ENCODE peak calls at places on chromosomes 4 and X, in six cellular contexts. U is AG09319; I is CD8-positive, alpha-beta T cell; Z is neural crest cell; D is glutamatergic neuron; L is fibroblast of mammary gland. C is an unnamed sample.

GRCh38 chr4:122152699-122153328 is 683 bp downstream of the BLTP1 start:
- DNase-seq in U (no peak), I (peak), Z (peak), D (peak), L (peak), C (peak)

GRCh38 chr4:128688025-128688721 is 121.3 kb upstream of the JADE1 start:
- DNase-seq in U (no peak), I (no peak), Z (no peak), D (no peak), L (no peak), C (no peak)

GRCh38 chrX:9327086-9327746 is 137.6 kb upstream of the TBL1X start:
- DNase-seq in U (no peak), I (no peak), Z (no peak), D (no peak), L (no peak), C (no peak)

GRCh38 chr4:7297374-7297773 is 105.0 kb downstream of the SORCS2 start:
- DNase-seq in U (no peak), I (no peak), Z (no peak), D (no peak), L (no peak), C (no peak)

GRCh38 chrX:105975382-105975781 is 63.1 kb downstream of the SERPINA7 start:
- DNase-seq in U (no peak), I (no peak), Z (no peak), D (no peak), L (peak), C (no peak)

GRCh38 chr4:8364848-8365350 is 75.6 kb downstream of the ACOX3 start:
- DNase-seq in U (no peak), I (no peak), Z (no peak), D (peak), L (no peak), C (no peak)

GRCh38 chr4:48939785-48940184 is 33.2 kb upstream of the OCIAD2 start:
- DNase-seq in U (no peak), I (no peak), Z (no peak), D (no peak), L (peak), C (no peak)

GRCh38 chr4:98929341-98930267 is 671 bp upstream of the EIF4E start:
- DNase-seq in U (peak), I (peak), Z (no peak), D (peak), L (peak), C (peak)

GRCh38 chr4:94472056-94472826 is 20.5 kb downstream of the PDLIM5 start:
- DNase-seq in U (no peak), I (no peak), Z (no peak), D (no peak), L (peak), C (no peak)

GRCh38 chr4:76954489-76954888 is 4.9 kb downstream of the SEPTIN11 start:
- DNase-seq in U (no peak), I (no peak), Z (no peak), D (no peak), L (no peak), C (no peak)

GRCh38 chr4:78369691-78370090 is 181.9 kb upstream of the ANXA3 start:
- DNase-seq in U (no peak), I (no peak), Z (no peak), D (no peak), L (peak), C (no peak)

GRCh38 chrX:101659601-101660063 is at the start of gene ARMCX2:
- DNase-seq in U (peak), I (no peak), Z (peak), D (peak), L (peak), C (peak)

GRCh38 chrX:116873678-116874077 is 410.9 kb upstream of the CT83 start:
- DNase-seq in U (peak), I (no peak), Z (no peak), D (no peak), L (peak), C (no peak)

GRCh38 chrX:149910178-149910695 is 19.1 kb upstream of the HSFX4 start:
- DNase-seq in U (no peak), I (no peak), Z (no peak), D (no peak), L (no peak), C (no peak)

GRCh38 chr4:15778191-15778741 is at the start of gene CD38:
- DNase-seq in U (no peak), I (no peak), Z (peak), D (peak), L (no peak), C (peak)

GRCh38 chrX:43881410-43882293 is 598 bp downstream of the MAOB start:
- DNase-seq in U (no peak), I (no peak), Z (no peak), D (no peak), L (peak), C (no peak)

GRCh38 chr4:13547563-13548041 is 3.3 kb upstream of the NKX3-2 start:
- DNase-seq in U (no peak), I (no peak), Z (no peak), D (no peak), L (no peak), C (peak)

GRCh38 chr4:3286335-3287175 is 6.3 kb upstream of the RGS12 start:
- DNase-seq in U (no peak), I (no peak), Z (no peak), D (no peak), L (no peak), C (no peak)

GRCh38 chrX:85108165-85108564 is 104.5 kb downstream of the APOOL start:
- DNase-seq in U (no peak), I (no peak), Z (no peak), D (no peak), L (peak), C (no peak)

GRCh38 chrX:85111347-85111746 is 107.7 kb downstream of the APOOL start:
- DNase-seq in U (no peak), I (no peak), Z (no peak), D (no peak), L (peak), C (no peak)

GRCh38 chrX:85107407-85107806 is 103.7 kb downstream of the APOOL start:
- DNase-seq in U (no peak), I (no peak), Z (no peak), D (no peak), L (peak), C (no peak)

GRCh38 chrX:85112270-85112669 is 108.6 kb downstream of the APOOL start:
- DNase-seq in U (no peak), I (no peak), Z (no peak), D (no peak), L (no peak), C (no peak)

DNA sequence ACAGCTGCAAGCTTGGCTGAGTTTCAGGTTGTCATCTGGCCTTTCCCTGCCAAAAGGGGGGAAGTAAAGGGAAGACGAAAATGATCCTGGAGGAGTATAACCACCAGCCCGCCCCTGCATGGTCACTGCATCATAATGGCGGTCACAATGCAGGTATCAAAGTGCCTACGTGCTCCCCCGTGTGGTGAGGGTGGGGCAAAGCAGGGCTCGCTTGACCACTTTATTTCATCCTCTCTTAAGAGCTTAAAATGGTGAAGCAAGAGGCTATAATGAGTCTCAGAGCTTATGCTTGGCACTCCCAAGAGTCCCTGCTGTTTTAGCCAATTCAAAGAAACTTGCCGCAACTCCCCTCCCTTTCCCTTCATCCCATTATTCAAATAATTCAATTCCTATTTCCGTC is 105.6 kb downstream of the APOOL start:
- DNase-seq in U (no peak), I (no peak), Z (no peak), D (peak), L (peak), C (peak)
- TF ChIP-seq CTCF in U (peak), I (no peak), Z (peak), D (peak), L (peak), C (peak)

GRCh38 chrX:80282535-80282934 is 137.7 kb upstream of the TENT5D start:
- DNase-seq in U (no peak), I (no peak), Z (no peak), D (no peak), L (no peak), C (no peak)

GRCh38 chrX:80290834-80291233 is 129.4 kb upstream of the TENT5D start:
- DNase-seq in U (no peak), I (no peak), Z (no peak), D (no peak), L (no peak), C (no peak)

GRCh38 chrX:80285131-80285773 is 135.0 kb upstream of the TENT5D start:
- DNase-seq in U (no peak), I (no peak), Z (peak), D (peak), L (peak), C (peak)
- TF ChIP-seq CTCF in U (peak), I (no peak), Z (peak), D (no peak), L (peak), C (peak)

GRCh38 chr4:153466637-153467153 is 535 bp downstream of the TMEM131L start:
- DNase-seq in U (no peak), I (peak), Z (peak), D (peak), L (no peak), C (no peak)

GRCh38 chr4:153465922-153466636 is at the start of gene TMEM131L:
- DNase-seq in U (no peak), I (peak), Z (peak), D (peak), L (peak), C (peak)

GRCh38 chr4:153464068-153464467 is 2.1 kb upstream of the TMEM131L start:
- DNase-seq in U (no peak), I (no peak), Z (no peak), D (no peak), L (no peak), C (no peak)

GRCh38 chr4:153465145-153465544 is 1.0 kb upstream of the TMEM131L start:
- DNase-seq in U (no peak), I (no peak), Z (no peak), D (no peak), L (no peak), C (no peak)

GRCh38 chr4:153465583-153465921 is 608 bp upstream of the TMEM131L start:
- DNase-seq in U (no peak), I (peak), Z (peak), D (peak), L (peak), C (peak)
- TF ChIP-seq CTCF in U (peak), I (no peak), Z (peak), D (no peak), L (peak), C (no peak)

GRCh38 chr4:763922-764321 is 58.3 kb downstream of the PCGF3 start:
- DNase-seq in U (no peak), I (peak), Z (no peak), D (no peak), L (no peak), C (no peak)

GRCh38 chr4:761739-762138 is 56.1 kb downstream of the PCGF3 start:
- DNase-seq in U (no peak), I (no peak), Z (no peak), D (no peak), L (no peak), C (no peak)

GRCh38 chr4:761086-761485 is 55.5 kb downstream of the PCGF3 start:
- DNase-seq in U (no peak), I (no peak), Z (no peak), D (no peak), L (no peak), C (no peak)

GRCh38 chr4:763191-763810 is 57.7 kb downstream of the PCGF3 start:
- DNase-seq in U (no peak), I (no peak), Z (no peak), D (no peak), L (no peak), C (no peak)

DNA sequence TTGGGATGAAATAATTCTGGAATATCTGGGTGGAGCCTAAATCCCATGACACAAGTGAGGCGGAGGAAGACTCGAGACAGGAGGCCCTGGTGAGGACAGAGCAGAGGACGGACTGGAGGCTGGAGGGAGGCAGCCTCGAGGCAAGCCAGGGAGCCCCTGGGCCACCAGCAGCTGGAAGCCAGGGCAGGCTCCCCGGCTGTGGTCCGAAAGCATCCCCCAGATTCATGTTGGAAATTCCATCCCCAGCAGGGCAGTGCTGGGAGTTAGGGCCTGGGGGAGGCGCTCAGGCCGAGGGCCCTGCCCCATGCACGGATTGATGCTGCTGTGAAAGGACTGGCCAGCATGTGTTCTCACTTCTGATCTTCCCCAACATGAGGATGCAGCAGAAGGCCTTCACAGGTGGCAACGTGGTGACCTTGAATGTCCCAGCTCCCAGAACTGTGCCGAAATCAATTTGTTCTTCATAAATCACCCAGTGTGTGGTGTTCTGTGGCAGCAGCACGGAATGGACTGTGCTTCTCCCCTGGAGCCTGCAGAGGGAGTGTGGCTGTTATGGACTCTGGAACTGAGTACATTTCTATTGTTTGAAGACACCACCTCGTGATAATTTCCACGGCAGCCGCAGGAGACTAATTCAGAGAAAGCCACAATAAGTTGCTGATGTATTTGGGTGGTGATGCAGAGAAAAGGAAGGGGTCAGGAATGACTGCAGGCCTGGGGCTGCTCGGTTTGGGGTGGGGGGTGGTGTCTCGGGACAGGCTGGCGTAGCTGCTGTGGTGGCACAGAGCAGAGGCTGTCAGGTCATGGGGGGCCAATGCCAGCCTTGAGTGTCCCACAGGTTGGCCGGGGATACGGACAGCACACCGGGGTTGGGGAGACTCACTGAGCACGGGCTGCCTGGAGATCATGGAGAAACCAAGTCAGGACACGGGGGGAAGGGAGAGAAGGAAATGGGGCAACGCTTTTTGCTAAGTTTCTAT is 56.9 kb downstream of the PCGF3 start:
- DNase-seq in U (no peak), I (no peak), Z (no peak), D (peak), L (peak), C (no peak)
- TF ChIP-seq CTCF in U (peak), I (no peak), Z (peak), D (peak), L (peak), C (no peak)

GRCh38 chrX:20529301-20529700 is 262.6 kb upstream of the RPS6KA3 start:
- DNase-seq in U (no peak), I (no peak), Z (no peak), D (no peak), L (no peak), C (no peak)

GRCh38 chrX:20530319-20530979 is 263.7 kb upstream of the RPS6KA3 start:
- DNase-seq in U (no peak), I (peak), Z (peak), D (peak), L (peak), C (peak)

GRCh38 chrX:20527041-20527440 is 260.3 kb upstream of the RPS6KA3 start:
- DNase-seq in U (no peak), I (no peak), Z (no peak), D (no peak), L (no peak), C (no peak)

GRCh38 chrX:20529711-20530110 is 263.0 kb upstream of the RPS6KA3 start:
- DNase-seq in U (no peak), I (no peak), Z (no peak), D (no peak), L (no peak), C (no peak)

GRCh38 chrX:20527458-20528099 is 260.9 kb upstream of the RPS6KA3 start:
- DNase-seq in U (no peak), I (no peak), Z (no peak), D (no peak), L (peak), C (no peak)
- TF ChIP-seq CTCF in U (peak), I (peak), Z (peak), D (peak), L (peak), C (peak)

DNA sequence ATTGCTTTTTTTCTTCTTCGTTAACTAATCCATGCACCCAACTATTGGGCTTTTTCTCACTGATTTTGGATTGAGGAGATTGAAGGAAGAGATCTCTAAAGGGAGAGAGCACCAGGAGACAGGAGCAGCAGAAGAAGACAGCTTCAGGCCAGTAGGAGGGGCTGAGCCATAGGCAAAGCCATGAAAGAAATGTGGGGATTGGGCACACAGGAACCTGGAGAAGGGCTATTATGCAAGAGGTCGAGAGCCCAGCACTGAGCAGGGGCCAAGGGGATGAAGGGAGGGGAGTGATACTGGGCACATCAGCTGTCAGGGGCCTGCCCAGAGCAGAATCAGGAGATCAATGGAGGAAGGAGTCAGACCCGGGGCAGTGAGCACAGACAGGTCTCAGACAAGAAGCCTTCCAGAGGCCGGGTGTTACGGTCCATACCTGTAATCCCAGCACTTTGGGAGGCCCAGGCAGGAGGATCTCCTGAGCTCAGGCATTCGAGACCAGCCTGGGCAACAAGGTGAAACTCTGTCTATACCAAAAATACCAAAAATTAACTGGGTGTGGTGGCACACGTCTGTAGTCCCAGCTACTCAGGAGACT is 140.9 kb downstream of the BCOR start:
- DNase-seq in U (no peak), I (no peak), Z (no peak), D (no peak), L (no peak), C (no peak)
- TF ChIP-seq CTCF in U (no peak), I (no peak), Z (no peak), D (no peak), L (no peak), C (no peak)

GRCh38 chr4:101033986-101034385 is 313.3 kb downstream of the PPP3CA start:
- DNase-seq in U (no peak), I (no peak), Z (no peak), D (no peak), L (no peak), C (no peak)
- TF ChIP-seq CTCF in U (no peak), I (no peak), Z (no peak), D (peak), L (no peak), C (no peak)

DNA sequence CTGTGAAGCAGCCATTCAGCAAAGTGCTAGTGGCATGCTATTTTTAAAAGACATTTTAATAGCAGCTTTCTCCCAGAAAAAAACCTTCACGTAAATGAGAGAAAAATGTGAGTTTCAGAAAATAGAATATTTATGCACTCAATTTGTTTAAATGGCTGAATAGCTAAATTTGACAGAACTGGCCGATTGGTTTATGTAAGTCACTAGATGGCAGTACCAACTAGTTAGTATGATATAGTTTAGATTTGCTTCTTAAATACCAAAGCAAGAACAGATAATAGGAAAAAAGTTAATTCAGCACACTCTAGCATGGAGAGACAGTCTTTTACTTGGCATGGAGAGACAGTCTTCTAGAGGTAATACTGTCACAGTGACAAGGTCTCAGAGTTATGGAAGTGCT is 250.1 kb downstream of the SNCA start:
- DNase-seq in U (no peak), I (no peak), Z (no peak), D (no peak), L (peak), C (no peak)
- TF ChIP-seq CTCF in U (peak), I (no peak), Z (peak), D (no peak), L (peak), C (no peak)

DNA sequence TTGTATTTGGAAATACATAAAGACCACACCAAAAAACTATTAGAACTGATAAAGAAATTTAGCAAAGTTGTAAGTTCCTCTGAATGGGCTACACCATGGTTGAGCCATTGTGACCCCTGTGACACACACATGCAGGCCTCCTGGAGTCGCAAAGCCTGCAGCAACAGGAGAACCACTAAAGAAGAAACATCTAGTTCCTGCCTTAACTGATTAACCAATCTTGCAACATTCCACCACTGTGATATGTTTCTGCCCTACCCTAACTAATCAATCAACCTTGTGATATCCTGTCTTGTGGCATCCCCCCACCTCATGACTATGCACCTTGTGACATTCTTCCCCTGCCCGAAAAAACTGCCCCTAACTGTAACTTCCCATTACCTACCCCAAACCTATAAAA is 401.8 kb downstream of the PRDM5 start:
- DNase-seq in U (no peak), I (no peak), Z (no peak), D (no peak), L (no peak), C (no peak)
- TF ChIP-seq CTCF in U (no peak), I (no peak), Z (no peak), D (no peak), L (no peak), C (no peak)

GRCh38 chr4:17614416-17615299 is at the start of gene MED28:
- DNase-seq in U (peak), I (peak), Z (peak), D (peak), L (peak), C (peak)
- TF ChIP-seq CTCF in U (no peak), I (no peak), Z (peak), D (peak), L (no peak), C (no peak)

C was measured in nephron progenitor cell.